ENCODE peak calls at places on chromosomes 4 and X, in ten cellular contexts. O is GM03348; K is cardiac fibroblast; S is activated gamma-delta T cell treated with anti-CD3 and anti-CD28 coated beads, Interleukin-2, amount 50 U/mL, for 16 hours; H is GM23338; F is NCI-H1694; N is right lobe of liver; T is myocyte; B is GM23248; J is NCI-H1105. Z is an unnamed sample.

GRCh38 chr4:182255421-182256190 is 12.4 kb downstream of the TENM3 start:
- DNase-seq in J (no peak), H (no peak), N (no peak), K (no peak), O (no peak), S (no peak), B (no peak), F (no peak), T (peak), Z (no peak)

GRCh38 chr4:169188204-169188603 is 82.6 kb downstream of the SH3RF1 start:
- DNase-seq in J (no peak), S (no peak), H (no peak), F (no peak), N (no peak), T (no peak), B (no peak), K (no peak), O (no peak), Z (no peak)

GRCh38 chrX:84363674-84364073 is 138.6 kb downstream of the HDX start:
- DNase-seq in J (peak), N (no peak), F (no peak), O (no peak), B (peak), S (no peak), K (peak), T (no peak), H (peak), Z (no peak)

GRCh38 chr4:177047070-177047850 is 254.5 kb upstream of the VEGFC start:
- DNase-seq in N (peak), B (peak), T (peak), S (peak), O (peak), H (peak), F (peak), K (peak), J (peak), Z (peak)

GRCh38 chrX:146409528-146409927 is 400.0 kb upstream of the CXorf51B start:
- DNase-seq in T (no peak), H (no peak), J (no peak), N (no peak), K (no peak), O (no peak), S (no peak), B (no peak), F (no peak), Z (no peak)

GRCh38 chr4:20615492-20616136 is 84.6 kb upstream of the PACRGL start:
- DNase-seq in K (peak), T (no peak), F (no peak), O (peak), H (no peak), S (no peak), B (peak), J (no peak), N (no peak), Z (no peak)

GRCh38 chr4:180949825-180950224 is 1293.4 kb upstream of the TENM3 start:
- DNase-seq in F (no peak), B (no peak), O (no peak), N (no peak), K (no peak), S (no peak), T (no peak), J (no peak), H (no peak), Z (no peak)

GRCh38 chrX:132612990-132613564 is 124.2 kb upstream of the MBNL3 start:
- DNase-seq in F (peak), J (peak), S (peak), T (peak), H (peak), B (peak), O (peak), K (peak), N (peak), Z (peak)